ENCODE peak calls at places on chromosomes 12 and 14, in four cellular contexts. Q is right cardiac atrium; T is CD8-positive, alpha-beta T cell; M is caudate nucleus. L is an unnamed sample.

GRCh38 chr12:123388948-123389559 is 5.1 kb downstream of the KMT5A start:
- DNase-seq in Q (no peak), T (no peak), M (no peak), L (no peak)

GRCh38 chr12:132562489-132563045 is 47.8 kb downstream of the LRCOL1 start:
- DNase-seq in Q (no peak), T (no peak), M (no peak), L (no peak)

GRCh38 chr12:78034025-78034424 is 203.3 kb downstream of the NAV3 start:
- DNase-seq in Q (no peak), T (no peak), M (no peak), L (no peak)

GRCh38 chr12:80823393-80823792 is 106.7 kb downstream of the MYF5 start:
- DNase-seq in Q (no peak), T (no peak), M (no peak), L (no peak)

GRCh38 chr12:93518725-93519124 is 51.4 kb downstream of the MRPL42 start:
- DNase-seq in Q (no peak), T (no peak), M (no peak), L (no peak)

GRCh38 chr14:30252151-30252550 is 306.8 kb upstream of the G2E3 start:
- DNase-seq in Q (no peak), T (no peak), M (no peak), L (no peak)

GRCh38 chr12:118645219-118645618 is 268.9 kb downstream of the SUDS3 start:
- DNase-seq in Q (no peak), T (no peak), M (no peak), L (no peak)

GRCh38 chr14:99875421-99875820 is 82.2 kb downstream of the EML1 start:
- DNase-seq in Q (no peak), T (no peak), M (no peak), L (no peak)

GRCh38 chr12:58310828-58311273 is 369.5 kb downstream of the ATP23 start:
- DNase-seq in Q (no peak), T (no peak), M (no peak), L (no peak)

GRCh38 chr12:104314242-104314614 is 10.7 kb downstream of the EID3 start:
- DNase-seq in Q (no peak), T (no peak), M (no peak), L (no peak)

GRCh38 chr14:24677956-24678355 is 44.0 kb upstream of the GZMB start:
- DNase-seq in Q (no peak), T (no peak), M (no peak), L (no peak)

GRCh38 chr12:15783288-15783687 is 5.9 kb downstream of the EPS8 start:
- DNase-seq in Q (no peak), T (no peak), M (no peak), L (no peak)

GRCh38 chr14:19743256-19743655 is at the start of gene OR4Q3:
- DNase-seq in Q (no peak), T (no peak), M (no peak), L (no peak)

GRCh38 chr14:28097585-28097984 is 669.0 kb upstream of the FOXG1 start:
- DNase-seq in Q (no peak), T (no peak), M (no peak), L (no peak)

GRCh38 chr14:65336191-65336591 is 76.3 kb upstream of the FUT8 start:
- DNase-seq in Q (no peak), T (no peak), M (no peak), L (no peak)

GRCh38 chr14:101557811-101558738 is 3.2 kb upstream of the DIO3 start:
- DNase-seq in Q (peak), T (no peak), M (no peak), L (no peak)

GRCh38 chr12:113471619-113472171 is at the start of gene LHX5:
- DNase-seq in Q (no peak), T (no peak), M (no peak), L (no peak)

GRCh38 chr12:120584343-120585149 is 3.3 kb upstream of the POP5 start:
- DNase-seq in Q (peak), T (peak), M (peak), L (peak)

GRCh38 chr12:62191747-62192485 is 68.3 kb upstream of the USP15 start:
- DNase-seq in Q (no peak), T (no peak), M (no peak), L (peak)

L was measured in posterior cingulate gyrus.